ENCODE peak calls at places on chromosomes 4 and X, in four cellular contexts. S, M, R and Y are unnamed samples.

GRCh38 chr4:119039160-119039559 is 96.5 kb upstream of the MYOZ2 start:
- DNase-seq in S (no peak), R (no peak), M (no peak), Y (no peak)

GRCh38 chr4:47899639-47900038 is 14.7 kb downstream of the NFXL1 start:
- DNase-seq in S (no peak), R (no peak), M (no peak), Y (no peak)

GRCh38 chr4:7206385-7206784 is 14.0 kb downstream of the SORCS2 start:
- DNase-seq in M (no peak), S (peak), R (no peak), Y (no peak)

GRCh38 chr4:106676173-106676921 is 307.8 kb upstream of the GIMD1 start:
- DNase-seq in M (no peak), R (no peak), S (no peak), Y (no peak)

GRCh38 chrX:97070346-97070745 is 186.6 kb downstream of the RPA4 start:
- DNase-seq in M (no peak), R (no peak), S (no peak), Y (no peak)

GRCh38 chr4:169238445-169238844 is 32.3 kb downstream of the SH3RF1 start:
- DNase-seq in S (no peak), R (no peak), M (no peak), Y (no peak)

GRCh38 chr4:155544547-155544946 is 122.1 kb upstream of the GUCY1A1 start:
- DNase-seq in M (no peak), S (no peak), R (no peak), Y (no peak)

GRCh38 chrX:20026278-20026677 is 35.4 kb upstream of the BCLAF3 start:
- DNase-seq in R (no peak), S (peak), M (no peak), Y (no peak)

GRCh38 chrX:9942086-9942485 is 25.1 kb upstream of the CLDN34 start:
- DNase-seq in S (no peak), M (no peak), R (peak), Y (peak)

GRCh38 chr4:78612398-78613005 is 60.9 kb downstream of the ANXA3 start:
- DNase-seq in M (peak), R (no peak), S (peak), Y (no peak)

GRCh38 chr4:3642056-3642630 is 109.9 kb upstream of the LRPAP1 start:
- DNase-seq in M (no peak), S (no peak), R (no peak), Y (no peak)

GRCh38 chr4:176309772-176310171 is 10.0 kb upstream of the SPCS3 start:
- DNase-seq in S (no peak), R (no peak), M (no peak), Y (no peak)

GRCh38 chr4:108783666-108784463 is 21.0 kb upstream of the ETNPPL start:
- DNase-seq in S (peak), M (no peak), R (no peak), Y (no peak)

GRCh38 chrX:39299615-39300014 is 498.4 kb downstream of the MID1IP1 start:
- DNase-seq in R (no peak), S (no peak), M (no peak), Y (no peak)

GRCh38 chr4:130608121-130608520 is 1512.2 kb downstream of the C4orf33 start:
- DNase-seq in R (no peak), M (no peak), S (no peak), Y (no peak)

GRCh38 chr4:6776920-6777635 is 5.4 kb upstream of the KIAA0232 start:
- DNase-seq in R (no peak), M (no peak), S (no peak), Y (no peak)

GRCh38 chr4:158020175-158020574 is 152.7 kb downstream of the GASK1B start:
- DNase-seq in R (no peak), S (peak), M (no peak), Y (no peak)